ENCODE peak calls at places on chromosomes 16 and 17, in five cellular contexts. L, R, G, S and E are unnamed samples.
A peak's percentile ranks its signal among the peaks of the same experiment; 100 is the strongest.

GRCh38 chr17:82605939-82606600 is 42.2 kb downstream of the WDR45B start:
- DNase-seq in L (no peak), S (no peak), G (no peak), R (no peak), E (no peak)

GRCh38 chr16:88681709-88682451 is 4.4 kb downstream of the SNAI3 start:
- DNase-seq in L (peak; percentile 92), R (no peak), S (no peak), G (no peak), E (peak; percentile 97)

GRCh38 chr17:17403899-17404576 is 72.8 kb upstream of the MED9 start:
- DNase-seq in S (no peak), R (no peak), L (no peak), G (no peak), E (no peak)

GRCh38 chr16:16071631-16072244 is 122.3 kb downstream of the ABCC1 start:
- DNase-seq in S (no peak), L (no peak), G (no peak), R (peak; percentile 54), E (no peak)

GRCh38 chr17:56319531-56319930 is 166.3 kb downstream of the ANKFN1 start:
- DNase-seq in L (peak; percentile 25), R (peak; percentile 61), G (peak; percentile 67), S (peak; percentile 86), E (peak; percentile 54)

GRCh38 chr16:72913551-72913950 is 134.4 kb downstream of the ZFHX3 start:
- DNase-seq in S (no peak), L (no peak), G (no peak), R (no peak), E (no peak)

GRCh38 chr16:66547101-66547989 is 2.6 kb downstream of the TK2 start:
- DNase-seq in S (no peak), R (no peak), G (no peak), L (no peak), E (no peak)

GRCh38 chr17:39943702-39944392 is 16.3 kb downstream of the LRRC3C start:
- DNase-seq in L (no peak), G (no peak), S (no peak), R (no peak), E (no peak)

GRCh38 chr17:81350320-81350686 is 45.0 kb upstream of the BAHCC1 start:
- DNase-seq in L (no peak), G (no peak), S (no peak), R (no peak), E (no peak)

GRCh38 chr16:58177347-58177710 is 20.6 kb downstream of the CSNK2A2 start:
- DNase-seq in G (no peak), L (no peak), S (no peak), R (no peak), E (no peak)